ENCODE peak calls at places on chromosomes 12 and 14, in five cellular contexts. H is fibroblast of lung; T is sigmoid colon; F is effector memory CD4-positive, alpha-beta T cell; L is GM23338. U is an unnamed sample.

GRCh38 chr12:40446385-40446784 is 221.6 kb downstream of the LRRK2 start:
- DNase-seq in H (no peak), T (no peak), F (no peak), L (peak; percentile 52), U (peak; percentile 3)

GRCh38 chr12:100566887-100567637 is 6.4 kb upstream of the GAS2L3 start:
- DNase-seq in H (peak; percentile 18), T (no peak), F (no peak), L (no peak), U (no peak)

GRCh38 chr12:52022841-52023181 is 16.1 kb downstream of the TAMALIN start:
- DNase-seq in H (no peak), T (peak; percentile 70), F (no peak), L (peak; percentile 67), U (peak; percentile 85)

GRCh38 chr14:34212574-34212973 is 249.5 kb downstream of the SPTSSA start:
- DNase-seq in H (peak; percentile 74), T (no peak), F (no peak), L (no peak), U (no peak)

GRCh38 chr12:59834659-59835474 is 239.0 kb downstream of the SLC16A7 start:
- DNase-seq in H (peak; percentile 15), T (no peak), F (no peak), L (peak; percentile 75), U (peak; percentile 7)

GRCh38 chr14:80850197-80850814 is 91.2 kb downstream of the CEP128 start:
- DNase-seq in H (peak; percentile 30), T (no peak), F (no peak), L (peak; percentile 54), U (no peak)

GRCh38 chr12:60148109-60148508 is 552.3 kb downstream of the SLC16A7 start:
- DNase-seq in H (peak; percentile 98), T (no peak), F (no peak), L (no peak), U (no peak)

GRCh38 chr12:62191747-62192485 is 68.3 kb upstream of the USP15 start:
- DNase-seq in H (peak; percentile 43), T (peak; percentile 56), F (no peak), L (peak; percentile 49), U (peak; percentile 48)

GRCh38 chr12:96912261-96912660 is 5.2 kb downstream of the NEDD1 start:
- DNase-seq in H (no peak), T (no peak), F (no peak), L (no peak), U (no peak)

GRCh38 chr12:49583361-49584094 is 15.6 kb upstream of the MCRS1 start:
- DNase-seq in H (no peak), T (no peak), F (no peak), L (no peak), U (no peak)

GRCh38 chr14:58731465-58732330 is 93.9 kb downstream of the DACT1 start:
- DNase-seq in H (peak; percentile 100), T (no peak), F (no peak), L (no peak), U (no peak)

GRCh38 chr12:75974323-75975273 is 57.0 kb downstream of the PHLDA1 start:
- DNase-seq in H (no peak), T (no peak), F (no peak), L (no peak), U (no peak)

GRCh38 chr14:66365388-66365787 is 120.8 kb upstream of the CCDC196 start:
- DNase-seq in H (no peak), T (no peak), F (no peak), L (no peak), U (no peak)

GRCh38 chr14:61188936-61189808 is 92.0 kb downstream of the TMEM30B start:
- DNase-seq in H (peak; percentile 74), T (peak; percentile 74), F (no peak), L (peak; percentile 89), U (peak; percentile 89)

GRCh38 chr12:93173178-93173957 is 204.4 kb upstream of the NUDT4 start:
- DNase-seq in H (peak; percentile 70), T (no peak), F (no peak), L (no peak), U (no peak)

GRCh38 chr14:37376944-37377609 is 179.3 kb downstream of the MIPOL1 start:
- DNase-seq in H (no peak), T (no peak), F (no peak), L (no peak), U (no peak)

GRCh38 chr14:23118506-23119361 is at the start of gene CEBPE:
- DNase-seq in H (no peak), T (peak; percentile 64), F (no peak), L (no peak), U (peak; percentile 65)

GRCh38 chr12:27615331-27615891 is 80.8 kb upstream of the REP15 start:
- DNase-seq in H (peak; percentile 89), T (no peak), F (no peak), L (no peak), U (no peak)

GRCh38 chr14:21894003-21894897 is 220.6 kb upstream of the OR4E1 start:
- DNase-seq in H (no peak), T (no peak), F (peak; percentile 17), L (peak; percentile 76), U (peak; percentile 17)

GRCh38 chr12:57632898-57633825 is at the start of gene B4GALNT1:
- DNase-seq in H (peak; percentile 55), T (peak; percentile 75), F (no peak), L (peak; percentile 88), U (peak; percentile 92)

GRCh38 chr12:50050119-50050385 is 7.3 kb upstream of the ASIC1 start:
- DNase-seq in H (no peak), T (no peak), F (no peak), L (no peak), U (no peak)

GRCh38 chr12:130880411-130880885 is 8.6 kb downstream of the RAN start:
- DNase-seq in H (no peak), T (peak; percentile 24), F (no peak), L (no peak), U (no peak)
- H3K4me3 ChIP-seq in H (peak overlapping the region; percentile 28), T (no peak overlapping the region), F (peak overlapping the region; percentile 43), L (no peak overlapping the region), U (no peak overlapping the region)

GRCh38 chr12:1532367-1532752 is 62.0 kb downstream of the FBXL14 start:
- DNase-seq in H (no peak), T (no peak), F (no peak), L (no peak), U (no peak)
- H3K27me3 ChIP-seq in H (no peaks in the 10 kb centered on the region), T (peaks cover 19% of the 10 kb centered on the region), F (peaks cover 27% of the 10 kb centered on the region), L (peaks cover 84% of the 10 kb centered on the region), U (peaks cover 65% of the 10 kb centered on the region)

DNA sequence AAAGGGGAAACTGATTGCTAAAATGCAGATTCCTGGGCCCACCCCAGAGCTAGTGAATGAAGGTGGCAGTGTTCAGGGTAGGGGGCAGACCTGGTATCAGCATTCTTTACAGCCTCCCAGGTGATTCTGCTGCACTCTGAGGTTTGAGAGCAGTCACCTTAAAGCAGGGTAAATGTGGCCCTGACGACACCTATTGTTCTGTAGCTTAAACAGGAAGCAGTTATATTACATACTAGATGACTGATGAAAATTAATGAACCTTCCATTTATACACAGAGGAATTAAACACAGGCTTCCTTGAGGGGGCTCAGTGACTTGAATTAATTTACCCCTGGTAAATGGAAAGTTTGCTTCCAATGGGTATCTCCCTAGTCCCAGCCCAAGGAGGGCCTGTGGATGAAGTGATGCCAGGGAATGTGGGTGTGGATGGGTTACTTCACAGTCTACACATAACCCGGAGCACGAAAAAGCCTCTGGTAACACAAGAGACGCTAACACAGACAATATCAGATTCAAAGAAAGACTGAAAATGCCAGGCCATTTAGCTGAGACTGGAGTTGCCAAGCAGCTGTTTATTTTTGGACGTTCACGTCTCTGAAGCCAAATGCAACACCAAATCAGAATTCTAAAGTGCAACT is 25.2 kb downstream of the NUAK1 start:
- DNase-seq in H (peak; percentile 52), T (no peak), F (no peak), L (no peak), U (no peak)
- H3K4me3 ChIP-seq in H (no peak overlapping the region), T (no peak overlapping the region), F (no peak overlapping the region), L (no peak overlapping the region), U (no peak overlapping the region)

GRCh38 chr14:98950356-98950895 is 321.6 kb downstream of the BCL11B start:
- DNase-seq in H (no peak), T (peak; percentile 60), F (no peak), L (no peak), U (no peak)
- H3K27me3 ChIP-seq in H (no peaks in the 10 kb centered on the region), T (no peaks in the 10 kb centered on the region), F (no peaks in the 10 kb centered on the region), L (no peaks in the 10 kb centered on the region), U (no peaks in the 10 kb centered on the region)

DNA sequence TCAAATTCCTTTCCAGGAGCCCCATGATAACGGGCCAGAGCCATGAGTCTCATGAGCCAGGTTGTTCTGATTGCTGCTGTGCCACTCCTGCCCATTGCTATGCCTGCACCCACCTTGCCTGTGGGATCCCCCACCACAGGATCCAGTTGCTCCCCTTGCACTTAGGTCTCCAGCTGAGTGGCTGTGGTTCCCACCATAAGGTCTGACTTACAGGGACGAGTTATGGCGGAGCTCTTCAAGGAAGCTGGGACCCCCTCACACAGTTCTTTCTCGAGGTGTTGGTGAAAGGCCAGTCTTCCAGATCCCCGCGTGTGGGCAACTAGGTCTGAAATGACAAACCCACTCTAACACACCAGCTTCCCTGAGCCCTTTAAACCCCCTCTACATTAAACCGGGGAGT is 111.9 kb upstream of the C14orf180 start:
- DNase-seq in H (no peak), T (peak; percentile 42), F (no peak), L (no peak), U (no peak)
- H3K4me3 ChIP-seq in H (no peak overlapping the region), T (no peak overlapping the region), F (no peak overlapping the region), L (no peak overlapping the region), U (no peak overlapping the region)